ENCODE peak calls at places on chromosome 20, in ten cellular contexts. One of them, this sample, is unnamed. For H3K4me1, the result is how much of the 10 kb centered on the place peaks cover.

GRCh38 chr20:32626859-32627636 is 41.9 kb upstream of the NOL4L start:
- DNase-seq in cardiac muscle cell: no peak
- DNase-seq in HCT116: no peak
- DNase-seq in neural progenitor cell: no peak
- DNase-seq in psoas muscle: no peak
- DNase-seq in CD4-positive, alpha-beta memory T cell: peak
- DNase-seq in uterus: no peak
- DNase-seq in RWPE2: peak
- DNase-seq in upper lobe of right lung: no peak
- DNase-seq in right lobe of liver: no peak
- DNase-seq in this sample: peak

GRCh38 chr20:967796-968742 is 34.0 kb downstream of the RSPO4 start:
- DNase-seq in cardiac muscle cell: no peak
- DNase-seq in HCT116: peak
- DNase-seq in neural progenitor cell: peak
- DNase-seq in psoas muscle: no peak
- DNase-seq in CD4-positive, alpha-beta memory T cell: no peak
- DNase-seq in uterus: no peak
- DNase-seq in RWPE2: no peak
- DNase-seq in upper lobe of right lung: no peak
- DNase-seq in right lobe of liver: no peak
- DNase-seq in this sample: no peak

GRCh38 chr20:1803216-1804128 is 91.7 kb upstream of the SIRPA start:
- DNase-seq in cardiac muscle cell: peak
- DNase-seq in HCT116: no peak
- DNase-seq in neural progenitor cell: peak
- DNase-seq in psoas muscle: peak
- DNase-seq in CD4-positive, alpha-beta memory T cell: no peak
- DNase-seq in uterus: no peak
- DNase-seq in RWPE2: no peak
- DNase-seq in upper lobe of right lung: peak
- DNase-seq in right lobe of liver: peak
- DNase-seq in this sample: no peak

GRCh38 chr20:57426831-57427230 is 35.6 kb downstream of the RBM38 start:
- DNase-seq in cardiac muscle cell: no peak
- DNase-seq in HCT116: no peak
- DNase-seq in neural progenitor cell: no peak
- DNase-seq in psoas muscle: peak
- DNase-seq in CD4-positive, alpha-beta memory T cell: no peak
- DNase-seq in uterus: no peak
- DNase-seq in RWPE2: peak
- DNase-seq in upper lobe of right lung: no peak
- DNase-seq in right lobe of liver: peak
- DNase-seq in this sample: peak

GRCh38 chr20:1434571-1435336 is 31.9 kb downstream of the NSFL1C start:
- DNase-seq in cardiac muscle cell: no peak
- DNase-seq in HCT116: no peak
- DNase-seq in neural progenitor cell: no peak
- DNase-seq in psoas muscle: no peak
- DNase-seq in CD4-positive, alpha-beta memory T cell: peak
- DNase-seq in uterus: no peak
- DNase-seq in RWPE2: no peak
- DNase-seq in upper lobe of right lung: no peak
- DNase-seq in right lobe of liver: no peak
- DNase-seq in this sample: no peak

GRCh38 chr20:21357851-21358250 is 39.5 kb downstream of the NKX2-4 start:
- DNase-seq in cardiac muscle cell: no peak
- DNase-seq in HCT116: no peak
- DNase-seq in neural progenitor cell: peak
- DNase-seq in psoas muscle: no peak
- DNase-seq in CD4-positive, alpha-beta memory T cell: no peak
- DNase-seq in uterus: no peak
- DNase-seq in RWPE2: no peak
- DNase-seq in upper lobe of right lung: no peak
- DNase-seq in right lobe of liver: no peak
- DNase-seq in this sample: no peak

GRCh38 chr20:4550740-4551139 is 171.0 kb upstream of the PRND start:
- DNase-seq in cardiac muscle cell: no peak
- DNase-seq in HCT116: no peak
- DNase-seq in neural progenitor cell: no peak
- DNase-seq in psoas muscle: no peak
- DNase-seq in CD4-positive, alpha-beta memory T cell: no peak
- DNase-seq in uterus: no peak
- DNase-seq in RWPE2: no peak
- DNase-seq in upper lobe of right lung: no peak
- DNase-seq in right lobe of liver: no peak
- DNase-seq in this sample: no peak

GRCh38 chr20:36179170-36179945 is 24.8 kb downstream of the EPB41L1 start:
- DNase-seq in cardiac muscle cell: no peak
- DNase-seq in HCT116: no peak
- DNase-seq in neural progenitor cell: peak
- DNase-seq in psoas muscle: no peak
- DNase-seq in CD4-positive, alpha-beta memory T cell: no peak
- DNase-seq in uterus: no peak
- DNase-seq in RWPE2: no peak
- DNase-seq in upper lobe of right lung: no peak
- DNase-seq in right lobe of liver: no peak
- DNase-seq in this sample: no peak

GRCh38 chr20:62860924-62861691 is 514 bp downstream of the TCFL5 start:
- DNase-seq in cardiac muscle cell: peak
- DNase-seq in HCT116: no peak
- DNase-seq in neural progenitor cell: peak
- DNase-seq in psoas muscle: peak
- DNase-seq in CD4-positive, alpha-beta memory T cell: no peak
- DNase-seq in uterus: no peak
- DNase-seq in RWPE2: peak
- DNase-seq in upper lobe of right lung: peak
- DNase-seq in right lobe of liver: no peak
- DNase-seq in this sample: peak

GRCh38 chr20:62861732-62862336 is at the start of gene TCFL5:
- DNase-seq in cardiac muscle cell: peak
- DNase-seq in HCT116: peak
- DNase-seq in neural progenitor cell: peak
- DNase-seq in psoas muscle: peak
- DNase-seq in CD4-positive, alpha-beta memory T cell: peak
- DNase-seq in uterus: peak
- DNase-seq in RWPE2: peak
- DNase-seq in upper lobe of right lung: peak
- DNase-seq in right lobe of liver: peak
- DNase-seq in this sample: peak

GRCh38 chr20:62858059-62858458 is 3.6 kb downstream of the TCFL5 start:
- DNase-seq in cardiac muscle cell: no peak
- DNase-seq in HCT116: no peak
- DNase-seq in neural progenitor cell: no peak
- DNase-seq in psoas muscle: no peak
- DNase-seq in CD4-positive, alpha-beta memory T cell: no peak
- DNase-seq in uterus: no peak
- DNase-seq in RWPE2: peak
- DNase-seq in upper lobe of right lung: no peak
- DNase-seq in right lobe of liver: no peak
- DNase-seq in this sample: no peak

GRCh38 chr20:62860391-62860923 is 1.2 kb downstream of the TCFL5 start:
- DNase-seq in cardiac muscle cell: no peak
- DNase-seq in HCT116: no peak
- DNase-seq in neural progenitor cell: peak
- DNase-seq in psoas muscle: peak
- DNase-seq in CD4-positive, alpha-beta memory T cell: no peak
- DNase-seq in uterus: no peak
- DNase-seq in RWPE2: peak
- DNase-seq in upper lobe of right lung: no peak
- DNase-seq in right lobe of liver: no peak
- DNase-seq in this sample: peak

GRCh38 chr20:62859721-62860120 is 1.9 kb downstream of the TCFL5 start:
- DNase-seq in cardiac muscle cell: no peak
- DNase-seq in HCT116: no peak
- DNase-seq in neural progenitor cell: no peak
- DNase-seq in psoas muscle: peak
- DNase-seq in CD4-positive, alpha-beta memory T cell: no peak
- DNase-seq in uterus: no peak
- DNase-seq in RWPE2: peak
- DNase-seq in upper lobe of right lung: no peak
- DNase-seq in right lobe of liver: no peak
- DNase-seq in this sample: no peak
- H3K4me3 ChIP-seq in cardiac muscle cell: no peak
- H3K4me3 ChIP-seq in HCT116: peak
- H3K4me3 ChIP-seq in neural progenitor cell: peak
- H3K4me3 ChIP-seq in psoas muscle: no peak
- H3K4me3 ChIP-seq in CD4-positive, alpha-beta memory T cell: no peak
- H3K4me3 ChIP-seq in uterus: no peak
- H3K4me3 ChIP-seq in RWPE2: no peak
- H3K4me3 ChIP-seq in upper lobe of right lung: no peak
- H3K4me3 ChIP-seq in right lobe of liver: no peak
- H3K4me3 ChIP-seq in this sample: no peak

DNA sequence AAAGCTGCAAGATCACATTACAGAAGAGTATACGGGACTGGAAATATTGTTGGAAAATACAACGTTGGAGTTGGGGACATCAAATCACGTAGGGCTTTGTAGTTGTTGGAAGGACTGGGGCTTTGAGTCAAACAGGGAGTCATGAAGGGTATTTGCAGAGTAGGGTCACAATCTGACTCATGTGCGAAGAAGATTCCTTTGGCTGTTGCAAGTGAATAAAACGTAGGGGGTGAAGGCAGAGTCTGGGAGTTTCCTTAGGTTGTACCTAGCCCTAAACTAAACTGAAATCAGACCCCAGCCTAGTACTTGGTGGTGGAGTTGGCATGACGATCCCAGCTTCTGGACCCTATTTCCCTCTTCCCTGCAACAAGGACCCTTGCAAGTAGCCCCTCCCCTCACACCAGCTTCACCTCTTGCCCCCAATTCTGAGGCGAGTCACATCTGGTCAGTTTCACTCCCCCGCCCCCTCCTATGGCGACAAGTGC is 32.2 kb downstream of the SNX5 start:
- DNase-seq in cardiac muscle cell: no peak
- DNase-seq in HCT116: no peak
- DNase-seq in neural progenitor cell: no peak
- DNase-seq in psoas muscle: no peak
- DNase-seq in CD4-positive, alpha-beta memory T cell: no peak
- DNase-seq in uterus: no peak
- DNase-seq in RWPE2: no peak
- DNase-seq in upper lobe of right lung: no peak
- DNase-seq in right lobe of liver: no peak
- DNase-seq in this sample: no peak
- H3K27ac ChIP-seq in cardiac muscle cell: peak
- H3K27ac ChIP-seq in HCT116: no peak
- H3K27ac ChIP-seq in neural progenitor cell: no peak
- H3K27ac ChIP-seq in psoas muscle: peak
- H3K27ac ChIP-seq in CD4-positive, alpha-beta memory T cell: no peak
- H3K27ac ChIP-seq in uterus: peak
- H3K27ac ChIP-seq in RWPE2: no peak
- H3K27ac ChIP-seq in upper lobe of right lung: peak
- H3K27ac ChIP-seq in right lobe of liver: no peak
- H3K27ac ChIP-seq in this sample: peak

GRCh38 chr20:37566590-37567330 is 39.1 kb upstream of the BLCAP start:
- DNase-seq in cardiac muscle cell: no peak
- DNase-seq in HCT116: no peak
- DNase-seq in neural progenitor cell: no peak
- DNase-seq in psoas muscle: no peak
- DNase-seq in CD4-positive, alpha-beta memory T cell: no peak
- DNase-seq in uterus: no peak
- DNase-seq in RWPE2: peak
- DNase-seq in upper lobe of right lung: no peak
- DNase-seq in right lobe of liver: no peak
- DNase-seq in this sample: no peak
- H3K4me1 ChIP-seq in cardiac muscle cell: under half
- H3K4me1 ChIP-seq in HCT116: under half
- H3K4me1 ChIP-seq in neural progenitor cell: under half
- H3K4me1 ChIP-seq in psoas muscle: under half
- H3K4me1 ChIP-seq in CD4-positive, alpha-beta memory T cell: under half
- H3K4me1 ChIP-seq in uterus: under half
- H3K4me1 ChIP-seq in RWPE2: under half
- H3K4me1 ChIP-seq in upper lobe of right lung: under half
- H3K4me1 ChIP-seq in right lobe of liver: under half
- H3K4me1 ChIP-seq in this sample: under half

GRCh38 chr20:34312024-34312460 is 8.9 kb upstream of the AHCY start:
- DNase-seq in cardiac muscle cell: no peak
- DNase-seq in HCT116: no peak
- DNase-seq in neural progenitor cell: peak
- DNase-seq in psoas muscle: no peak
- DNase-seq in CD4-positive, alpha-beta memory T cell: no peak
- DNase-seq in uterus: no peak
- DNase-seq in RWPE2: no peak
- DNase-seq in upper lobe of right lung: no peak
- DNase-seq in right lobe of liver: peak
- DNase-seq in this sample: no peak

GRCh38 chr20:34311118-34312023 is 8.2 kb upstream of the AHCY start:
- DNase-seq in cardiac muscle cell: peak
- DNase-seq in HCT116: no peak
- DNase-seq in neural progenitor cell: peak
- DNase-seq in psoas muscle: no peak
- DNase-seq in CD4-positive, alpha-beta memory T cell: no peak
- DNase-seq in uterus: no peak
- DNase-seq in RWPE2: no peak
- DNase-seq in upper lobe of right lung: no peak
- DNase-seq in right lobe of liver: peak
- DNase-seq in this sample: peak

GRCh38 chr20:34315236-34315635 is 12.1 kb upstream of the AHCY start:
- DNase-seq in cardiac muscle cell: no peak
- DNase-seq in HCT116: no peak
- DNase-seq in neural progenitor cell: no peak
- DNase-seq in psoas muscle: no peak
- DNase-seq in CD4-positive, alpha-beta memory T cell: no peak
- DNase-seq in uterus: no peak
- DNase-seq in RWPE2: no peak
- DNase-seq in upper lobe of right lung: no peak
- DNase-seq in right lobe of liver: no peak
- DNase-seq in this sample: no peak

GRCh38 chr20:34310481-34311117 is 7.4 kb upstream of the AHCY start:
- DNase-seq in cardiac muscle cell: no peak
- DNase-seq in HCT116: no peak
- DNase-seq in neural progenitor cell: no peak
- DNase-seq in psoas muscle: no peak
- DNase-seq in CD4-positive, alpha-beta memory T cell: no peak
- DNase-seq in uterus: no peak
- DNase-seq in RWPE2: no peak
- DNase-seq in upper lobe of right lung: no peak
- DNase-seq in right lobe of liver: no peak
- DNase-seq in this sample: no peak

DNA sequence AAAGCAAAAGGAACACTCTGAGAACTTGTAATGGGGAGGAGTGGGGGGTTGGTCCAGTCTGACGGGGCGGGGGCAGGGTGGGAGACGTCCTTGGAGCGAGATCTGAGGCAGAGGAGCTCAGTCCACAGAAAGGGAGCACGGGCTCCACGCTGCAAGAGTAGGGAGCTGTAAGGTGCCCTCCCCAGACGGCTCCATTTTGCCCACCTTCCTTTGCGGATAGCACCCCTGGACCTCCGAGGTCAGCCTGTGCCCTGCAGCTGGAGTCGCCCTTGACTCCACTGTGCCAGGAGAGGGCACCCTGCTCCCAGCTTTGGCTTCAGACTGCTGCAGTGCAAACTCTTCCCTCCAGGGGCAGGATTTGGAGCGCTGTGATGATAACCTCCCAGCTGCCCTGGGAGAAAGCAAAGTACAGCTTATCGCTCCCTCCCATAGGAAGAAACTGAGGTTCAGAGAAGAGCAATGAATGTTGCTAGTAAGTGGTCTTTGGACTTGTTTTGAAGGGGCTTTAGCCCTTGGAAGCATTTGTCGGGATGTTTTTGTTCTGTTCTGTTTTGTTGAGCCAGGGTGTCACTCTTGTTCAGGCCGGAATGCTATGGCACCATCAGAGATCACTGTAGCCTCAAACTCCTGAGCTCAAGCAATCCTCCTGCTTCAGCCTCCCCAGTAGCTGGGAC is 9.5 kb upstream of the AHCY start:
- DNase-seq in cardiac muscle cell: peak
- DNase-seq in HCT116: peak
- DNase-seq in neural progenitor cell: peak
- DNase-seq in psoas muscle: peak
- DNase-seq in CD4-positive, alpha-beta memory T cell: peak
- DNase-seq in uterus: peak
- DNase-seq in RWPE2: peak
- DNase-seq in upper lobe of right lung: peak
- DNase-seq in right lobe of liver: peak
- DNase-seq in this sample: peak
- H3K4me3 ChIP-seq in cardiac muscle cell: no peak
- H3K4me3 ChIP-seq in HCT116: peak
- H3K4me3 ChIP-seq in neural progenitor cell: peak
- H3K4me3 ChIP-seq in psoas muscle: no peak
- H3K4me3 ChIP-seq in CD4-positive, alpha-beta memory T cell: no peak
- H3K4me3 ChIP-seq in uterus: no peak
- H3K4me3 ChIP-seq in RWPE2: no peak
- H3K4me3 ChIP-seq in upper lobe of right lung: no peak
- H3K4me3 ChIP-seq in right lobe of liver: peak
- H3K4me3 ChIP-seq in this sample: no peak

This sample was measured in pancreas.